ENCODE peak calls at places on chromosomes 6 and 20, in ten cellular contexts. One of them, this sample, is unnamed.

GRCh38 chr6:151634336-151634720 is 140.5 kb downstream of the CCDC170 start:
- DNase-seq in globus pallidus: no peak
- DNase-seq in AG08395: no peak
- DNase-seq in RCC 7860: no peak
- DNase-seq in body of pancreas: no peak
- DNase-seq in putamen: no peak
- DNase-seq in GDM1: no peak
- DNase-seq in SJSA1: no peak
- DNase-seq in astrocyte of the cerebellum: no peak
- DNase-seq in Right ventricle myocardium superior: no peak
- DNase-seq in this sample: no peak

GRCh38 chr6:130076512-130076911 is 58.1 kb downstream of the L3MBTL3 start:
- DNase-seq in globus pallidus: no peak
- DNase-seq in AG08395: no peak
- DNase-seq in RCC 7860: no peak
- DNase-seq in body of pancreas: no peak
- DNase-seq in putamen: no peak
- DNase-seq in GDM1: no peak
- DNase-seq in SJSA1: no peak
- DNase-seq in astrocyte of the cerebellum: peak
- DNase-seq in Right ventricle myocardium superior: no peak
- DNase-seq in this sample: no peak

GRCh38 chr20:48574383-48574782 is 253.4 kb downstream of the PREX1 start:
- DNase-seq in globus pallidus: no peak
- DNase-seq in AG08395: no peak
- DNase-seq in RCC 7860: no peak
- DNase-seq in body of pancreas: no peak
- DNase-seq in putamen: no peak
- DNase-seq in GDM1: no peak
- DNase-seq in SJSA1: no peak
- DNase-seq in astrocyte of the cerebellum: no peak
- DNase-seq in Right ventricle myocardium superior: no peak
- DNase-seq in this sample: no peak

GRCh38 chr6:36241728-36242127 is 28.1 kb upstream of the PNPLA1 start:
- DNase-seq in globus pallidus: no peak
- DNase-seq in AG08395: peak
- DNase-seq in RCC 7860: no peak
- DNase-seq in body of pancreas: no peak
- DNase-seq in putamen: peak
- DNase-seq in GDM1: peak
- DNase-seq in SJSA1: no peak
- DNase-seq in astrocyte of the cerebellum: no peak
- DNase-seq in Right ventricle myocardium superior: no peak
- DNase-seq in this sample: no peak

GRCh38 chr20:57573893-57574292 is 13.0 kb downstream of the PCK1 start:
- DNase-seq in globus pallidus: no peak
- DNase-seq in AG08395: no peak
- DNase-seq in RCC 7860: no peak
- DNase-seq in body of pancreas: no peak
- DNase-seq in putamen: no peak
- DNase-seq in GDM1: no peak
- DNase-seq in SJSA1: no peak
- DNase-seq in astrocyte of the cerebellum: no peak
- DNase-seq in Right ventricle myocardium superior: no peak
- DNase-seq in this sample: no peak

GRCh38 chr20:35539756-35540212 is 2.1 kb upstream of the ERGIC3 start:
- DNase-seq in globus pallidus: peak
- DNase-seq in AG08395: no peak
- DNase-seq in RCC 7860: no peak
- DNase-seq in body of pancreas: peak
- DNase-seq in putamen: no peak
- DNase-seq in GDM1: no peak
- DNase-seq in SJSA1: no peak
- DNase-seq in astrocyte of the cerebellum: no peak
- DNase-seq in Right ventricle myocardium superior: no peak
- DNase-seq in this sample: no peak

GRCh38 chr6:16322666-16323312 is 84.4 kb downstream of the GMPR start:
- DNase-seq in globus pallidus: peak
- DNase-seq in AG08395: peak
- DNase-seq in RCC 7860: peak
- DNase-seq in body of pancreas: peak
- DNase-seq in putamen: peak
- DNase-seq in GDM1: peak
- DNase-seq in SJSA1: peak
- DNase-seq in astrocyte of the cerebellum: peak
- DNase-seq in Right ventricle myocardium superior: peak
- DNase-seq in this sample: no peak

GRCh38 chr20:35091808-35092523 is 641 bp downstream of the TRPC4AP start:
- DNase-seq in globus pallidus: no peak
- DNase-seq in AG08395: peak
- DNase-seq in RCC 7860: no peak
- DNase-seq in body of pancreas: no peak
- DNase-seq in putamen: no peak
- DNase-seq in GDM1: no peak
- DNase-seq in SJSA1: no peak
- DNase-seq in astrocyte of the cerebellum: no peak
- DNase-seq in Right ventricle myocardium superior: no peak
- DNase-seq in this sample: no peak

GRCh38 chr6:19873031-19873430 is 35.9 kb downstream of the ID4 start:
- DNase-seq in globus pallidus: no peak
- DNase-seq in AG08395: no peak
- DNase-seq in RCC 7860: no peak
- DNase-seq in body of pancreas: no peak
- DNase-seq in putamen: no peak
- DNase-seq in GDM1: no peak
- DNase-seq in SJSA1: no peak
- DNase-seq in astrocyte of the cerebellum: no peak
- DNase-seq in Right ventricle myocardium superior: no peak
- DNase-seq in this sample: no peak

GRCh38 chr20:49183444-49183843 is 4.7 kb downstream of the STAU1 start:
- DNase-seq in globus pallidus: no peak
- DNase-seq in AG08395: no peak
- DNase-seq in RCC 7860: no peak
- DNase-seq in body of pancreas: no peak
- DNase-seq in putamen: no peak
- DNase-seq in GDM1: no peak
- DNase-seq in SJSA1: no peak
- DNase-seq in astrocyte of the cerebellum: no peak
- DNase-seq in Right ventricle myocardium superior: no peak
- DNase-seq in this sample: no peak